ENCODE peak calls at places on chromosome 10, in four cellular contexts. X is GM12878, S is K562, Y is GM12891. G is an unnamed sample.

GRCh38 chr10:92901819-92902234 is 53.5 kb downstream of the EXOC6 start:
- DNase-seq in Y (no peak), S (no peak), X (peak; percentile 56), G (no peak)

GRCh38 chr10:97570789-97571536 is 1.6 kb upstream of the ANKRD2 start:
- DNase-seq in X (no peak), Y (no peak), S (no peak), G (no peak)

GRCh38 chr10:34339816-34340553 is 475.1 kb downstream of the PARD3 start:
- DNase-seq in S (no peak), Y (no peak), X (no peak), G (no peak)

GRCh38 chr10:108469940-108470339 is 1305.4 kb upstream of the SORCS1 start:
- DNase-seq in Y (no peak), X (no peak), S (no peak), G (peak; percentile 21)

GRCh38 chr10:88897019-88897853 is 17.2 kb downstream of the STAMBPL1 start:
- DNase-seq in Y (no peak), X (no peak), S (no peak), G (no peak)

GRCh38 chr10:122154034-122154732 is 116.9 kb upstream of the BTBD16 start:
- DNase-seq in S (no peak), X (no peak), Y (no peak), G (no peak)

GRCh38 chr10:119521443-119522204 is 20.9 kb downstream of the RGS10 start:
- DNase-seq in S (no peak), X (no peak), Y (no peak), G (no peak)

GRCh38 chr10:62917475-62918238 is 101.5 kb upstream of the EGR2 start:
- DNase-seq in S (no peak), X (no peak), Y (no peak), G (no peak)

GRCh38 chr10:7205656-7206055 is 205.2 kb downstream of the SFMBT2 start:
- DNase-seq in S (no peak), Y (no peak), X (no peak), G (no peak)

GRCh38 chr10:130459851-130460490 is 323.8 kb downstream of the GLRX3 start:
- DNase-seq in S (no peak), Y (no peak), X (no peak), G (no peak)

GRCh38 chr10:45555789-45556188 is 116.8 kb downstream of the ZFAND4 start:
- DNase-seq in S (no peak), X (no peak), Y (no peak), G (no peak)

GRCh38 chr10:17512341-17513001 is 58.1 kb upstream of the ST8SIA6 start:
- DNase-seq in Y (no peak), X (no peak), S (no peak), G (no peak)

GRCh38 chr10:58512470-58513188 is at the start of gene BICC1:
- DNase-seq in S (no peak), Y (no peak), X (no peak), G (no peak)
- TF ChIP-seq SPI1 in S (no peak), Y (no peak), X (no peak), G (no peak)

GRCh38 chr10:31804416-31804815 is 124.2 kb downstream of the ARHGAP12 start:
- DNase-seq in X (no peak), Y (no peak), S (no peak), G (no peak)

GRCh38 chr10:31803606-31804195 is 124.9 kb downstream of the ARHGAP12 start:
- DNase-seq in X (no peak), S (no peak), Y (no peak), G (no peak)

DNA sequence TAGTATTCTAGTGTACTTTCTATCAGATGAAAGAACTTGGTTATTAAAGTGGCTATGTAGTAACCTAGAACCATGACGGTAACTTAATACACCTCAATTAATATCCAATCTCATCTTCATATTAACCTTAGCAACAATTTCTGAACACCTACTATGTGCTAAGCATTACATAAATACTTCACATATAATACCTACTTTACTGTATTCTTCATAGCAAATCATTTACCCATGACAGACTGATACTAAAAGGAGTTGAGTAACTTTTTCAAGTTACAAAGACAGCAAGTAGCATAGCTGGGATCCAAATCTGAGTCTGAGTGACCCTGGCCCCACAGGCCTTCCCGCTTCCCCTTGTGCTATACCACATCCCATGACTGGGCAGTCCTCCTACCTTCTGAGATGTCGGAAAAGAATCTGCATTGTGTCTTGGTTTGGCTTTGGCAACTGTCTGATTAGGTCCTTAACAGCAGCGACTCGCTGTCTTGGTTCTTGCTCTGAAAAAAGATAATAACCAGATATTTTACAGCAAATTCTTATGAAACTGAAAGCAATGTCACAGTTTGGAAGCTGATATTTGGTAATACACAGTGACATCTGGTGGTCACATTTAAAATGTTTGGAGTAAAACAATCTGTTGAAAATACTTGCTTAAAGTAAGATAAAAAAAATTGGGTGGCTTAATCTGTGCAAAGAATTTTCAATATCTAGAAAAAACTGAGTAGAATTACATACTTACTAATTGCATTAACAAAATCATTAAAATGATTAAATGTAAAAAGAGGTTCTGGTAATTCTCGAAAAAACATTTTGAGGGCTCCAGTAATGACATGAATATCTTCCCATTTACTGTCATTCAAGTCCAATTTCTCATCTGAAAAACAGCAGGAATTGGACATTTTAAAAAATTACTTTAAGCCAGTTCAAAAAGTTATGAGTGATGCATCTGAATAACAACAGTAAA is 120.1 kb downstream of the ARHGAP12 start:
- DNase-seq in X (peak; percentile 49), S (peak; percentile 13), Y (no peak), G (peak; percentile 5)
- TF ChIP-seq SPI1 in X (peak; percentile 59), S (no peak), Y (peak; percentile 58), G (no peak)

GRCh38 chr10:49844775-49845561 is 82.8 kb upstream of the OGDHL start:
- DNase-seq in Y (no peak), X (no peak), S (no peak), G (no peak)
- TF ChIP-seq SPI1 in Y (no peak), X (no peak), S (no peak), G (no peak)

DNA sequence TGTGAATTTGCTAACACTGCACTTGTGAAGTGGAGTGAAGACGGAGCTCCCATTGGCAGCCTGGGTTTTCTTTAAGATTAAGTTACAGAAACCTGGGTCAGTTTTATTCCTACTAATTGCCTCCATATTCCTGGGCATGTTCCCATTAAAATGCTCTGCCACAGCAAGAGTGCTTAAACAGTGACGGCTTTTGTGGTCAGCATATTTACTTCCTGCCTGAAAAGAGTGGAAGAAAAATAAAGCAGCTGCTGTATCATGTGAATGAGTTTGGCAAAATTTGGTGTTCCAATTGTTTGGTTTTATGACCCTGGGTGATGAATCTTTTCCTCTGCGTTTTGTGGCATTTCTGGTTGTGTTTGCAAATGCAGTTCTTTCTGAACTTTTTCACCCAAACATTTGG is 96.9 kb upstream of the PLXDC2 start:
- DNase-seq in X (no peak), S (no peak), Y (no peak), G (no peak)
- TF ChIP-seq SPI1 in X (no peak), S (no peak), Y (no peak), G (no peak)

DNA sequence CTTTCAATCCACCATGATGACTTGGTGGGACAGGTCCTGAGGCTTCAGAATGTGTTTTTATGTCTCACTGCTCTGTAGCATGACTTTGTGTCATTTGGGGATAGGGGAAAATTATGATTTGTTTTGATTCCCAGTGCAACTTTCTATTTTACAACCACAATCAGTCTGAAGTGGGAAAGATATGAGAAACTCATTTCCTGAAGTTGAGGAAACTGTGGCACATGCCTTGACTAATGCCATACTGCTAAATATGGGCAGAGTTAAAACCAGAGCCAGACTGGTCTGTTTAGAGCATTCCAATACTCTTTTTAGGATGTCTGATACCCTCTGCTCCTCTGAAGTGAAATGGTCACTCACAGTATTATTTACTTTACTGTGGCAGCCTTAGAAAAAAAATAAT is 307.7 kb downstream of the ADRA2A start:
- DNase-seq in Y (no peak), X (no peak), S (no peak), G (no peak)
- TF ChIP-seq SPI1 in Y (no peak), X (no peak), S (no peak), G (no peak)

GRCh38 chr10:66746246-66746645 is 179.6 kb upstream of the LRRTM3 start:
- DNase-seq in S (no peak), X (no peak), Y (no peak), G (no peak)

GRCh38 chr10:66747451-66747850 is 178.4 kb upstream of the LRRTM3 start:
- DNase-seq in X (no peak), Y (no peak), S (no peak), G (no peak)

GRCh38 chr10:66748217-66748616 is 177.6 kb upstream of the LRRTM3 start:
- DNase-seq in Y (no peak), S (no peak), X (no peak), G (no peak)

GRCh38 chr10:66746711-66747110 is 179.1 kb upstream of the LRRTM3 start:
- DNase-seq in X (no peak), Y (no peak), S (no peak), G (no peak)
- TF ChIP-seq SPI1 in X (no peak), Y (no peak), S (no peak), G (no peak)

GRCh38 chr10:132070724-132071123 is 5.0 kb downstream of the JAKMIP3 start:
- DNase-seq in X (no peak), S (no peak), Y (no peak), G (no peak)
- TF ChIP-seq SPI1 in X (no peak), S (no peak), Y (no peak), G (no peak)